ENCODE peak calls at places on chromosomes 3 and 15, in six cellular contexts. A is ACHN; Z is adipocyte; D is HEK293T; Y is left cardiac atrium; X is stimulated activated CD8-positive, alpha-beta memory T cell treated with anti-CD3 and anti-CD28 coated beads, Interleukin-4, amount 100 ng/mL, for 4 hours. O is an unnamed sample.

GRCh38 chr3:153315781-153316180 is 153.8 kb downstream of the RAP2B start:
- DNase-seq in A (no peak), X (no peak), Y (no peak), D (no peak), Z (peak; percentile 62), O (no peak)

GRCh38 chr15:68631621-68632051 is 52.8 kb downstream of the CORO2B start:
- DNase-seq in D (no peak), X (no peak), Z (no peak), A (no peak), Y (no peak), O (no peak)

GRCh38 chr3:142817356-142817755 is 71.5 kb downstream of the PCOLCE2 start:
- DNase-seq in Z (no peak), A (no peak), Y (no peak), X (no peak), D (no peak), O (no peak)

GRCh38 chr3:190024912-190025311 is 95.8 kb downstream of the P3H2 start:
- DNase-seq in D (no peak), A (no peak), X (no peak), Z (no peak), Y (no peak), O (peak; percentile 81)

GRCh38 chr3:159001711-159002110 is 199.9 kb downstream of the MFSD1 start:
- DNase-seq in D (no peak), X (no peak), Y (no peak), A (no peak), Z (no peak), O (no peak)

GRCh38 chr15:69704685-69705084 is 252.1 kb downstream of the RPLP1 start:
- DNase-seq in Z (no peak), Y (no peak), X (no peak), D (no peak), A (no peak), O (no peak)

GRCh38 chr3:14718539-14718938 is 43.6 kb downstream of the C3orf20 start:
- DNase-seq in Z (no peak), X (no peak), Y (no peak), D (no peak), A (no peak), O (no peak)

GRCh38 chr15:66580643-66581042 is 14.8 kb upstream of the LCTL start:
- DNase-seq in Y (peak; percentile 61), A (no peak), D (no peak), X (no peak), Z (peak; percentile 32), O (no peak)

GRCh38 chr3:31980530-31981205 is 394 bp downstream of the OSBPL10 start:
- DNase-seq in Y (peak; percentile 48), X (no peak), A (peak; percentile 59), Z (peak; percentile 65), D (peak; percentile 68), O (peak; percentile 27)

GRCh38 chr3:71130516-71131384 is 452.8 kb downstream of the FOXP1 start:
- DNase-seq in Y (peak; percentile 70), D (peak; percentile 34), A (peak; percentile 66), Z (peak; percentile 78), X (peak; percentile 53), O (peak; percentile 55)

GRCh38 chr3:146250449-146251382 is at the start of gene PLSCR4:
- DNase-seq in X (no peak), A (peak; percentile 71), Z (peak; percentile 77), D (peak; percentile 60), Y (peak; percentile 89), O (peak; percentile 60)

GRCh38 chr3:197331131-197331530 is 32.7 kb upstream of the DLG1 start:
- DNase-seq in Y (no peak), X (no peak), D (no peak), A (no peak), Z (no peak), O (peak; percentile 58)

GRCh38 chr15:98795980-98796379 is 147.6 kb downstream of the IGF1R start:
- DNase-seq in X (no peak), Y (no peak), A (no peak), D (no peak), Z (no peak), O (no peak)

GRCh38 chr15:96273317-96274086 is 57.0 kb upstream of the NR2F2 start:
- DNase-seq in Z (peak; percentile 57), D (peak; percentile 26), Y (no peak), A (peak; percentile 95), X (no peak), O (peak; percentile 54)

GRCh38 chr3:190644766-190645165 is 130.9 kb downstream of the IL1RAP start:
- DNase-seq in X (no peak), D (no peak), Z (peak; percentile 39), Y (no peak), A (no peak), O (peak; percentile 35)

GRCh38 chr3:13011369-13012227 is 61.6 kb downstream of the IQSEC1 start:
- DNase-seq in D (no peak), Z (no peak), X (peak; percentile 76), Y (no peak), A (no peak), O (no peak)

GRCh38 chr3:116444819-116445290 is 432 bp downstream of the LSAMP start:
- DNase-seq in X (no peak), Y (peak; percentile 18), D (peak; percentile 20), Z (peak; percentile 38), A (peak; percentile 8), O (peak; percentile 5)

GRCh38 chr3:12308517-12308916 is 19.6 kb downstream of the PPARG start:
- DNase-seq in Y (no peak), X (no peak), D (no peak), Z (peak; percentile 71), A (peak; percentile 88), O (peak; percentile 12)

GRCh38 chr3:38960042-38960622 is 91.6 kb downstream of the SCN11A start:
- DNase-seq in D (no peak), Y (no peak), A (no peak), X (no peak), Z (peak; percentile 18), O (no peak)

GRCh38 chr3:56536735-56537134 is 20.2 kb upstream of the CCDC66 start:
- DNase-seq in D (no peak), X (no peak), A (no peak), Z (no peak), Y (no peak), O (peak; percentile 0)

GRCh38 chr3:10378742-10379141 is 57.8 kb upstream of the SEC13 start:
- DNase-seq in D (no peak), X (no peak), Y (no peak), Z (no peak), A (no peak), O (no peak)

GRCh38 chr3:126370606-126371005 is 13.4 kb upstream of the KLF15 start:
- DNase-seq in Y (no peak), A (no peak), D (no peak), Z (no peak), X (no peak), O (no peak)

GRCh38 chr3:168044049-168044448 is 51.7 kb downstream of the GOLIM4 start:
- DNase-seq in Z (no peak), A (no peak), D (no peak), Y (no peak), X (no peak), O (peak; percentile 46)

GRCh38 chr15:56690733-56691132 is 42.6 kb downstream of the ZNF280D start:
- DNase-seq in D (no peak), Z (no peak), X (no peak), Y (no peak), A (no peak), O (no peak)